ENCODE peak calls at places on chromosomes 1 and 21, in eight cellular contexts. Y is heart right ventricle, J is left ventricle myocardium inferior, U is foreskin fibroblast, O is AG10803, X is aorta, W is osteoblast, E is dorsolateral prefrontal cortex. L is an unnamed sample.
A peak's percentile ranks its signal among the peaks of the same experiment; 100 is the strongest.

GRCh38 chr1:86499987-86500593 is 31.4 kb downstream of the CLCA1 start:
- DNase-seq in X (no peak), O (peak; percentile 21), J (no peak), Y (no peak), E (no peak), W (no peak), U (no peak), L (no peak)

GRCh38 chr1:205003358-205004145 is 39.5 kb upstream of the CNTN2 start:
- DNase-seq in Y (no peak), J (no peak), O (no peak), U (no peak), X (no peak), E (no peak), W (no peak), L (peak; percentile 54)

GRCh38 chr1:232978091-232978634 is 27.8 kb downstream of the NTPCR start:
- DNase-seq in X (no peak), Y (no peak), E (no peak), W (no peak), O (no peak), J (no peak), U (no peak), L (no peak)

GRCh38 chr1:21909787-21910503 is 27.2 kb downstream of the HSPG2 start:
- DNase-seq in X (peak; percentile 89), W (peak; percentile 88), J (peak; percentile 78), E (no peak), Y (peak; percentile 88), U (no peak), O (peak; percentile 77), L (no peak)

GRCh38 chr1:7551442-7551841 is 219.7 kb upstream of the VAMP3 start:
- DNase-seq in W (no peak), J (no peak), X (peak; percentile 37), Y (no peak), E (no peak), O (no peak), U (no peak), L (no peak)

GRCh38 chr1:169326644-169327316 is 40.8 kb downstream of the NME7 start:
- DNase-seq in J (no peak), Y (no peak), O (peak; percentile 10), W (peak; percentile 32), E (no peak), U (peak; percentile 20), X (no peak), L (no peak)

GRCh38 chr1:225923381-225923691 is 714 bp downstream of the PYCR2 start:
- DNase-seq in U (no peak), W (no peak), E (peak; percentile 28), Y (no peak), X (no peak), O (no peak), J (no peak), L (peak; percentile 36)

GRCh38 chr1:58035523-58035922 is 511.0 kb downstream of the OMA1 start:
- DNase-seq in Y (no peak), E (no peak), O (peak; percentile 8), W (peak; percentile 1), X (no peak), U (no peak), J (no peak), L (no peak)

GRCh38 chr1:89990976-89991831 is 3.7 kb upstream of the ZNF326 start:
- DNase-seq in W (peak; percentile 77), J (no peak), X (no peak), O (no peak), U (no peak), E (no peak), Y (no peak), L (no peak)

GRCh38 chr1:91582431-91582921 is 81.8 kb downstream of the CDC7 start:
- DNase-seq in E (no peak), X (no peak), U (peak; percentile 96), O (peak; percentile 95), J (no peak), Y (no peak), W (peak; percentile 91), L (peak; percentile 29)

GRCh38 chr1:28296401-28297220 is 32.2 kb upstream of the MED18 start:
- DNase-seq in O (no peak), X (no peak), U (no peak), E (no peak), W (no peak), J (no peak), Y (no peak), L (peak; percentile 97)

GRCh38 chr1:55064071-55064581 is 24.8 kb downstream of the PCSK9 start:
- DNase-seq in Y (no peak), O (peak; percentile 8), W (peak; percentile 43), E (no peak), U (no peak), X (peak; percentile 76), J (no peak), L (no peak)

GRCh38 chr1:76867342-76868130 is at the start of gene ST6GALNAC5:
- DNase-seq in X (peak; percentile 80), E (peak; percentile 30), Y (no peak), O (peak; percentile 58), U (no peak), J (no peak), W (peak; percentile 73), L (peak; percentile 15)

GRCh38 chr21:35063428-35064172 is 14.5 kb upstream of the RUNX1 start:
- DNase-seq in U (no peak), Y (no peak), O (no peak), X (no peak), E (no peak), J (no peak), W (no peak), L (peak; percentile 54)

GRCh38 chr1:111938536-111938935 is 50.9 kb downstream of the KCND3 start:
- DNase-seq in X (no peak), J (no peak), W (no peak), E (no peak), U (no peak), Y (no peak), O (no peak), L (no peak)

GRCh38 chr21:35697321-35697808 is 363.0 kb downstream of the SETD4 start:
- DNase-seq in O (peak; percentile 34), W (no peak), Y (peak; percentile 80), E (peak; percentile 15), J (peak; percentile 66), U (peak; percentile 15), X (peak; percentile 81), L (no peak)

GRCh38 chr1:65247419-65248359 is 61.7 kb upstream of the DNAJC6 start:
- DNase-seq in J (no peak), W (peak; percentile 90), U (peak; percentile 89), Y (peak; percentile 61), X (no peak), O (peak; percentile 97), E (peak; percentile 26), L (peak; percentile 100)

GRCh38 chr1:15623435-15623834 is 6.2 kb downstream of the DDI2 start:
- DNase-seq in J (no peak), O (no peak), Y (no peak), W (no peak), U (no peak), X (no peak), E (no peak), L (no peak)

GRCh38 chr1:33975961-33976360 is 112.1 kb downstream of the HMGB4 start:
- DNase-seq in U (no peak), Y (no peak), X (no peak), W (no peak), E (no peak), J (no peak), O (no peak), L (peak; percentile 67)

GRCh38 chr1:225911207-225912130 is 12.6 kb downstream of the PYCR2 start:
- DNase-seq in U (no peak), Y (peak; percentile 50), J (peak; percentile 69), X (peak; percentile 92), O (peak; percentile 36), W (peak; percentile 97), E (peak; percentile 30), L (peak; percentile 73)

DNA sequence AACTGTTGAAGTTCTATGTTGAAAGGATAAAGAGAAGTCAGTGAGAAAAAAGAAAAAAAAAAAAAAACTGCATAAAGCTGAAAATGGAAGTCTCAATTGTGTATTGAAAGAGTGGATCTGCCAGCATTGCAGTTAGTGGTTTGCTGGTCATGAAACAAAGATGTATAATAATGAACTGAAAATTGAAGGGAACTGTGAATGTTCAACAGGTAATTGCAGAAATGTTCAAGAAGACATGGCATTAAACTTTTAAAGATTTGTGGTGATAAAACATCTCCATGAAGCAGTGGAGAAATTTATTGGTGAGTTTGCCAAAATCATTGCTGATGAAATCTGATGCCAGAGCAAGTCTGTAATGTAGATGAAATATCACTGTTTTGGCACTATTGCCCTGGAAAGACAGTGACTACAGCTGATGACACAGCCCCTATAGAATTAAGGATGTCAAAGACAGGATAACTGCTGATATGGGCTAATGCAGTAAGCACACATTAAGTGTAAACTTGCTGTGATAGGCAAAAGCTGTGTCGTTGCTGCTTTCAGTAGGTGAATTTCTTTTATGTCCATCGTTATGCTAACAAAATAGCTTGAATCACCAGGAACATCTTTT is 71.0 kb downstream of the RD3 start:
- DNase-seq in E (no peak), Y (no peak), J (no peak), X (no peak), W (no peak), O (peak; percentile 64), U (peak; percentile 28), L (no peak)
- H3K4me3 ChIP-seq in E (no peak overlapping the region), Y (no peak overlapping the region), J (no peak overlapping the region), X (no peak overlapping the region), W (no peak overlapping the region), O (no peak overlapping the region), U (no peak overlapping the region), L (no peak overlapping the region)

GRCh38 chr1:47997289-47998200 is at the start of gene TRABD2B:
- DNase-seq in X (peak; percentile 95), O (peak; percentile 50), U (peak; percentile 57), Y (peak; percentile 76), J (peak; percentile 82), E (peak; percentile 77), W (peak; percentile 100), L (peak; percentile 77)
- H3K4me3 ChIP-seq in X (peak within 1 kb of the TSS; percentile 92), O (peak within 1 kb of the TSS; percentile 62), U (peak within 1 kb of the TSS; percentile 58), Y (peak within 1 kb of the TSS; percentile 72), J (peak within 1 kb of the TSS; percentile 73), E (peak within 1 kb of the TSS; percentile 58), W (peak within 1 kb of the TSS; percentile 58), L (peak within 1 kb of the TSS; percentile 64)

DNA sequence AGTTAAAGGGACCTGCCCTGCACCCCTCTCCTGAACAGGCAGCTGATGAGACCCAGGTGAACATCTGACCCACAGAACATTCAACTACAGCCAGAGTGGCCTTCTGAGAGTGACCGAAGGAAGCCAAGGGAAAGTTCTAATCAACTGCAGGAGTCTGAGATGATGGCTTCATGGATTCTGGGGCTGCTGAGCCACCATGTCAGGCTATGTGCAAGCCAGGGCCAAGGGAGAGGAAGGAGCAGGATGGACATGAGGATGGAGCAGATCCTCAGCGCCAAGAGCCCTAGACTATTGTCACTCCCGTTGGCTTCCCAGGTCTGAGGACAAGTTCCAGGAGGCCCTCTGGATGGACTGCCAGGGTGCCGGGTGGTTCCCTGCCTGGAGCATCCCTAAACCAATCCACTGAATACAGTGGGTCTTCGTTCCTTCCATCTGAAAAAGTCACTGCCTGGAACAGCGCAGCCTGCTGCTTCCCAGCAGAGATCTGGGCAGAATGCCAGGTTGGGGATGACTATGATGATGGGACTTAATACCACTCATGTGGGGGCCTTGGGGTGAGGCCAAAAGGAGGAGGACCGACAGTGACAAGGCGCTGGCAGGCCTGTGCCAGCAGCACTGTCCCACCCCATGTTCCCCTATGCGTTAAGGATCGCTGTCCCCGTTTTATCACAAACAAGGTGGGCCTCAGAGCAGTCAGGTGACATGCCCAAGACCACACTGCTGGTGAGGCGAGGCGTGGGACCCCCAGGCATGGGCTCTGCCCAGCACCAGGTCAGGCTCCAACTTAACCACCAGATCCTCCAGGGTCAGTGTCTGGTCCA is 19.8 kb downstream of the SPOCD1 start:
- DNase-seq in E (peak; percentile 55), X (no peak), W (peak; percentile 92), J (no peak), O (peak; percentile 82), U (peak; percentile 89), Y (no peak), L (no peak)
- H3K4me3 ChIP-seq in E (no peak overlapping the region), X (no peak overlapping the region), W (peak overlapping the region; percentile 97), J (no peak overlapping the region), O (peak overlapping the region; percentile 80), U (peak overlapping the region; percentile 7), Y (no peak overlapping the region), L (no peak overlapping the region)

GRCh38 chr1:10186453-10187319 is 23.7 kb upstream of the KIF1B start:
- DNase-seq in J (no peak), Y (no peak), U (peak; percentile 60), O (peak; percentile 95), W (no peak), E (no peak), X (no peak), L (no peak)
- H3K4me3 ChIP-seq in J (no peak overlapping the region), Y (no peak overlapping the region), U (no peak overlapping the region), O (no peak overlapping the region), W (no peak overlapping the region), E (no peak overlapping the region), X (no peak overlapping the region), L (no peak overlapping the region)

L was measured in trophoblast cell.